ENCODE peak calls at places on chromosomes 12 and 14, in four cellular contexts. K, X, P and I are unnamed samples.

GRCh38 chr14:70789361-70789760 is 20.0 kb downstream of the MAP3K9 start:
- DNase-seq in K (peak; percentile 66), X (peak; percentile 49), P (no peak), I (peak; percentile 31)

GRCh38 chr12:74985293-74985985 is 224.2 kb downstream of the KCNC2 start:
- DNase-seq in K (peak; percentile 26), X (no peak), P (peak; percentile 43), I (peak; percentile 25)

GRCh38 chr12:109541412-109541725 is 31.9 kb downstream of the MMAB start:
- DNase-seq in K (no peak), X (no peak), P (no peak), I (no peak)

GRCh38 chr12:25123126-25123525 is 71.8 kb downstream of the DNAI7 start:
- DNase-seq in K (no peak), X (no peak), P (no peak), I (no peak)

GRCh38 chr12:120085920-120086319 is 30.6 kb downstream of the RAB35 start:
- DNase-seq in K (no peak), X (no peak), P (no peak), I (no peak)

GRCh38 chr14:103199141-103199540 is 75.9 kb downstream of the TNFAIP2 start:
- DNase-seq in K (no peak), X (no peak), P (no peak), I (no peak)

GRCh38 chr12:42140901-42141300 is 3.8 kb downstream of the GXYLT1 start:
- DNase-seq in K (no peak), X (no peak), P (no peak), I (no peak)

GRCh38 chr12:131116437-131117117 is 162.9 kb downstream of the ADGRD1 start:
- DNase-seq in K (peak; percentile 28), X (no peak), P (peak; percentile 51), I (no peak)

GRCh38 chr14:96554315-96554910 is 52.2 kb downstream of the PAPOLA start:
- DNase-seq in K (no peak), X (no peak), P (no peak), I (no peak)

GRCh38 chr12:25992026-25992782 is 33.7 kb downstream of the RASSF8 start:
- DNase-seq in K (peak; percentile 63), X (no peak), P (no peak), I (no peak)

GRCh38 chr14:99280852-99281251 is 8.9 kb upstream of the BCL11B start:
- DNase-seq in K (no peak), X (no peak), P (no peak), I (no peak)

GRCh38 chr14:104786091-104786586 is 9.4 kb downstream of the AKT1 start:
- DNase-seq in K (peak; percentile 84), X (no peak), P (no peak), I (no peak)

GRCh38 chr12:30928356-30929264 is 2.1 kb downstream of the TSPAN11 start:
- DNase-seq in K (no peak), X (peak; percentile 26), P (no peak), I (peak; percentile 44)

GRCh38 chr12:132438726-132439125 is 51.2 kb upstream of the FBRSL1 start:
- DNase-seq in K (no peak), X (no peak), P (no peak), I (no peak)

GRCh38 chr14:60878536-60878935 is 102.3 kb downstream of the TRMT5 start:
- DNase-seq in K (no peak), X (no peak), P (no peak), I (no peak)

GRCh38 chr12:2455410-2455809 is 339.4 kb upstream of the FKBP4 start:
- DNase-seq in K (no peak), X (no peak), P (no peak), I (no peak)

GRCh38 chr12:2794261-2794735 is 472 bp upstream of the FKBP4 start:
- DNase-seq in K (peak; percentile 54), X (no peak), P (peak; percentile 73), I (no peak)

GRCh38 chr14:81561084-81561775 is 27.6 kb upstream of the SEL1L start:
- DNase-seq in K (no peak), X (no peak), P (no peak), I (no peak)

GRCh38 chr12:106739815-106740552 is 34.5 kb upstream of the RIC8B start:
- DNase-seq in K (no peak), X (no peak), P (no peak), I (no peak)

GRCh38 chr14:56145965-56146364 is 27.8 kb downstream of the PELI2 start:
- DNase-seq in K (no peak), X (no peak), P (no peak), I (no peak)

GRCh38 chr14:69713127-69713800 is 53.7 kb upstream of the SRSF5 start:
- DNase-seq in K (no peak), X (no peak), P (no peak), I (no peak)

GRCh38 chr12:2243275-2243674 is 190.5 kb downstream of the CACNA1C start:
- DNase-seq in K (no peak), X (no peak), P (no peak), I (no peak)

GRCh38 chr14:67949771-67950170 is 130.2 kb downstream of the RAD51B start:
- DNase-seq in K (no peak), X (no peak), P (no peak), I (no peak)

GRCh38 chr14:103529383-103530365 is 678 bp downstream of the TRMT61A start:
- DNase-seq in K (no peak), X (no peak), P (peak; percentile 65), I (no peak)

GRCh38 chr12:47729233-47729632 is 3.9 kb upstream of the ENDOU start:
- DNase-seq in K (no peak), X (no peak), P (no peak), I (no peak)

GRCh38 chr14:105470812-105471771 is 3.5 kb upstream of the CRIP2 start:
- DNase-seq in K (no peak), X (no peak), P (no peak), I (peak; percentile 67)

DNA sequence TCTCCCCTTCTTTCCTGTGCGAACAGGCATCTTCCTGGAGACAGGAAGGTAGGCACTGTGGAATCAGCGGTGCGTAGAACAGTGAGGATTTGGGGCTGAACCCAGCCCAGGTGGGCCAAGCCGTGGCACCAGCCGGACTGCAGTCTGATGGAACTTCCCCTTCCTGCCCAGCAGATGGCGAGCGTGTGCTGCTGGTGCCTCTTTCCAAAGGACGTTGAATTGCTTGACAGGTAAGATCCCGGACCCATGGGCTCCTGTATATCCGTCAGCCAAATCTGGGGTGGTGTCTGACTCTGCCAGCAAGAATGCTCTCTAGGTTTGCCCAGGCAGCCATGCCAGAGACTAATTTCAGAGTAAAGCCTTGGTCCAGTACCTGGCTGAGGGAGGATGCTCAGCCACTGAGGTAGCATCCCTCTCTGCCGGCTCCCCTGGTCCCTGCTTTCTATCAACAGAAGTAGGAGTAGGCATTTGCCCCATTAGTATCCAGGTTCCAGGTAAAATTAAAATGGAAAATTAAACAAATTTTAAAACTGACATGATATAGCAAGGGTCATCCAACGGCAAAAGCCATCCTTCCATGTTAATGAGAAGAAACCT is 21.1 kb upstream of the KCNA5 start:
- DNase-seq in K (no peak), X (peak; percentile 41), P (no peak), I (peak; percentile 71)
- TF ChIP-seq CTCF in K (peak; percentile 88), X (peak; percentile 50), P (peak; percentile 98), I (peak; percentile 91)

DNA sequence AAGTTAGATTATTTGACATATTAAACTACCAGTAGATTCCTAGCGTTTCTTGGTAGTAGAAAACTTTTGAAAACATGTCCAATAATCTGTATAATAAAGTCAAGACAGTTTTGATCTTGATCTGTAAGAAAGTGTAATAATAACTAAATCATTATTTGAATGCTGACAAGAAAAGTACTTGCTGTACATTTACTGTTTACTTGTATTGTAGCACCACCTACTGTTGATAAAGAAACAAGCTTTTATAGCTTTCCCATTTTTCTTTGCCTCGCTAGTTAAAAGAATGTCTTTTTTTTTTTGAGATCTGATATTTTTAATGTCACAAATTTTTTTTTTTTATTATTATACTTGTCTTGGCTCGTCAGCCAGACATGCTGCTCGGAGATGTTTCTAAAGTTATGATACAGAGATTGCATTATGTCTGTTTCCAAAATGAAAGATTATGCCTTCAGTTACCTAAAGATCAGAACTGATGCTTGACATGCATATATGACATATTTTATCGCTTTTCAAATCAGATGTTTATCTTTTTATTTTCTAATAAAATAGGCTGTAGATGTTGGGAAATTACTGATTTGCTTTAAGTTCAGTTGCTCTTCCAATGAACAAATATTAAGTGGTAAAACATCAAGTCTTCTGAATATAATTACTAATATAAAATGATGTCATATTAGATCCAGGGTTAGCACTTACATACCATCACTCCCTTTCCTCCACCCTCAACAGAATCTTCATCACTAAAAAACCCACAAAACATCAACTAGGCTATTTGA is 140.5 kb downstream of the AKAP6 start:
- DNase-seq in K (no peak), X (no peak), P (no peak), I (no peak)
- H3K4me1 ChIP-seq in K (peaks cover 5% of the 10 kb centered on the region), X (no peaks in the 10 kb centered on the region), P (peaks cover 59% of the 10 kb centered on the region), I (peaks cover 41% of the 10 kb centered on the region)

GRCh38 chr12:54300267-54300731 is 516 bp downstream of the NFE2 start:
- DNase-seq in K (no peak), X (no peak), P (no peak), I (no peak)
- H3K4me3 ChIP-seq in K (peak overlapping the region; percentile 44), X (no peak overlapping the region), P (no peak overlapping the region), I (no peak overlapping the region)

DNA sequence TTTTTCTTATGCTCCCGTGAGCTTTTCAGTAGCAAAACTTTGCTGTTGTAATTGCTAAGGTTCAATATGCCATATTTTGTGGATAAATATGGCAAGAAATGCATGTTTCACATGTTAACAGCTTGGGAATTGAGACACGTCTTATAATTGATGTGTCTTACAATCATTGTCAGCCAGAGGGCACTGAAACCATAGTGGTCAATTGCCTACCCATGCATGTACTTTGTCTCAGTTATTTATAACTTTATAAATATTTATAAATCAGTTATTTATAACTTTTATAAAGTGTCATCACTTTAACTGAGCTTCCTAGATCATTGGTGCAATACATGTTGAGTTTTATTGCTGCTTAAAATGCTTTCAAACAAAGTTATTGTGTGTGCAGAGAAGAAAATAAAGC is 82.0 kb downstream of the CATSPERB start:
- DNase-seq in K (no peak), X (no peak), P (no peak), I (no peak)
- TF ChIP-seq CTCF in K (peak; percentile 53), X (peak; percentile 53), P (peak; percentile 72), I (peak; percentile 49)

GRCh38 chr12:129371268-129371667 is 518.0 kb downstream of the GLT1D1 start:
- DNase-seq in K (no peak), X (no peak), P (no peak), I (no peak)

GRCh38 chr12:129372348-129372747 is 519.1 kb downstream of the GLT1D1 start:
- DNase-seq in K (no peak), X (no peak), P (no peak), I (no peak)

DNA sequence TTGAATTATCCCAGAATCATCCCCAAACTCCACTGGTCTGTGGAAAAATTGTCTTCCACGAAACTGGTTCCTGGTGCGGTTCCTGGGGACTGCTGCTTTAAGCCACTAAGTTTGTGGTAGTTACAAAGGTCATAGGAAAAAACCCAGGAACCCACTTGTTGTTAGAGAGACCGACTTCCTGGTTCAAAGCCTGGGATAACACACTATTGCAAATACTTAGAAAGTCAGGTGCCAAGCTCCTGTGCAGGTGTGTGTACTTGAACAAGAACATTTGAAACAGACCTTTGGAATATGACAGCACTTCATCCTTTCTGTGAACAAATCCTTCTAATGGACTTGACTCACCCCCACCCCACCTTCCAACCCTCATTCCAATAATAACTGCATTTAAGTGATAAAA is 519.6 kb downstream of the GLT1D1 start:
- DNase-seq in K (no peak), X (no peak), P (no peak), I (no peak)
- H3K4me1 ChIP-seq in K (no peaks in the 10 kb centered on the region), X (no peaks in the 10 kb centered on the region), P (no peaks in the 10 kb centered on the region), I (no peaks in the 10 kb centered on the region)

DNA sequence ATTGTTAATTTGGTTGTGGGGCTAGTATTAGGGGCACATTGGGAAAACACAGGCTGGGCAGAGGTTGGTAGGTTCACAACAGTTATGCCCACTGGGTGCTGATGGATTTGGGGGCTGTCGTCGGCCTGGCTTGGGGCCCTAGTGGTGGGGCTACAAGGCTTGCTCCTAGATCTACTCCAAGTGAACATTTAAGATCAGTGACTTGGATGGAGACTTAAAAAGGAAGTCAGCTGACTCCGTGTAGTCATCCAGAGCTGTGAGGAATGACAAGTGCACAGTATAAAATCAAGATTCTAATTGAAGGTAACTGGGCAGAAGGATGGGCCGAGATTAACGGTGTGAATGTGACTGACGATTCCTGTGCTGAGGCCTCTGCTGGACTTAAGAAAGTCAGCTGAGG is 12.8 kb upstream of the NR4A1 start:
- DNase-seq in K (no peak), X (peak; percentile 32), P (no peak), I (no peak)
- H3K4me3 ChIP-seq in K (peak overlapping the region; percentile 65), X (no peak overlapping the region), P (peak overlapping the region; percentile 72), I (peak overlapping the region; percentile 93)